ENCODE peak calls at places on chromosomes 4 and X, in ten cellular contexts. M is NB4; E is AG09309; Z is upper lobe of left lung; W is GM06990; V is AG04450; J is CD8-positive, alpha-beta T cell; N is OCI-LY7; I is tibial nerve; S is fibroblast of pulmonary artery. P is an unnamed sample.

GRCh38 chrX:45267007-45267406 is 66.3 kb upstream of the DIPK2B start:
- DNase-seq in M (no peak), E (no peak), Z (no peak), W (no peak), V (no peak), J (no peak), N (no peak), I (no peak), S (no peak), P (no peak)

GRCh38 chr4:39730067-39730466 is 32.1 kb downstream of the UBE2K start:
- DNase-seq in M (peak), E (no peak), Z (no peak), W (no peak), V (no peak), J (no peak), N (no peak), I (no peak), S (no peak), P (peak)

GRCh38 chr4:106746451-106746850 is 289.7 kb downstream of the DKK2 start:
- DNase-seq in M (peak), E (peak), Z (no peak), W (no peak), V (no peak), J (no peak), N (no peak), I (no peak), S (peak), P (peak)

GRCh38 chr4:172698256-172698655 is 470.4 kb upstream of the GALNT7 start:
- DNase-seq in M (no peak), E (no peak), Z (no peak), W (no peak), V (no peak), J (no peak), N (no peak), I (no peak), S (peak), P (no peak)

GRCh38 chrX:149491812-149492211 is 13.3 kb downstream of the IDS start:
- DNase-seq in M (no peak), E (no peak), Z (no peak), W (no peak), V (no peak), J (no peak), N (no peak), I (no peak), S (no peak), P (no peak)

GRCh38 chr4:80610845-80611244 is 275.3 kb downstream of the CFAP299 start:
- DNase-seq in M (peak), E (peak), Z (no peak), W (no peak), V (peak), J (no peak), N (peak), I (no peak), S (peak), P (peak)

GRCh38 chr4:168908093-168908492 is 102.0 kb downstream of the CBR4 start:
- DNase-seq in M (no peak), E (no peak), Z (no peak), W (no peak), V (no peak), J (no peak), N (no peak), I (no peak), S (peak), P (no peak)

GRCh38 chr4:5142726-5143125 is 91.4 kb downstream of the STK32B start:
- DNase-seq in M (peak), E (no peak), Z (no peak), W (no peak), V (peak), J (no peak), N (peak), I (peak), S (peak), P (peak)

GRCh38 chr4:112516076-112516385 is at the start of gene NEUROG2:
- DNase-seq in M (no peak), E (no peak), Z (no peak), W (no peak), V (no peak), J (no peak), N (no peak), I (no peak), S (no peak), P (no peak)

GRCh38 chrX:111270339-111270738 is at the start of gene CAPN6:
- DNase-seq in M (no peak), E (no peak), Z (no peak), W (no peak), V (no peak), J (no peak), N (no peak), I (no peak), S (no peak), P (peak)

GRCh38 chr4:56654238-56654632 is 26.9 kb downstream of the HOPX start:
- DNase-seq in M (no peak), E (no peak), Z (no peak), W (no peak), V (no peak), J (no peak), N (no peak), I (no peak), S (peak), P (no peak)

GRCh38 chrX:134732152-134732551 is 73.9 kb upstream of the PLAC1 start:
- DNase-seq in M (no peak), E (no peak), Z (no peak), W (no peak), V (no peak), J (no peak), N (no peak), I (no peak), S (no peak), P (no peak)

GRCh38 chrX:134734343-134735001 is 76.2 kb upstream of the PLAC1 start:
- DNase-seq in M (no peak), E (peak), Z (no peak), W (no peak), V (peak), J (no peak), N (no peak), I (no peak), S (peak), P (no peak)

GRCh38 chrX:134732676-134733075 is 74.4 kb upstream of the PLAC1 start:
- DNase-seq in M (no peak), E (no peak), Z (no peak), W (no peak), V (no peak), J (no peak), N (no peak), I (no peak), S (peak), P (no peak)

GRCh38 chrX:134735015-134735414 is 76.7 kb upstream of the PLAC1 start:
- DNase-seq in M (no peak), E (no peak), Z (no peak), W (no peak), V (no peak), J (no peak), N (no peak), I (no peak), S (no peak), P (no peak)

GRCh38 chrX:134733595-134733994 is 75.3 kb upstream of the PLAC1 start:
- DNase-seq in M (no peak), E (no peak), Z (no peak), W (no peak), V (no peak), J (no peak), N (no peak), I (no peak), S (no peak), P (no peak)
- H3K4me3 ChIP-seq in M (no peak), E (no peak), Z (no peak), W (no peak), V (no peak), J (no peak), N (no peak), I (no peak), S (no peak), P (no peak)

GRCh38 chrX:110131031-110131430 is 128.1 kb downstream of the TMEM164 start:
- DNase-seq in M (no peak), E (no peak), Z (no peak), W (no peak), V (no peak), J (no peak), N (no peak), I (no peak), S (no peak), P (no peak)

GRCh38 chrX:110119480-110119879 is 116.6 kb downstream of the TMEM164 start:
- DNase-seq in M (no peak), E (no peak), Z (no peak), W (no peak), V (no peak), J (no peak), N (no peak), I (no peak), S (no peak), P (no peak)

GRCh38 chrX:110120025-110120424 is 117.1 kb downstream of the TMEM164 start:
- DNase-seq in M (no peak), E (no peak), Z (no peak), W (no peak), V (no peak), J (no peak), N (no peak), I (no peak), S (no peak), P (no peak)

GRCh38 chrX:110123331-110123782 is 120.4 kb downstream of the TMEM164 start:
- DNase-seq in M (peak), E (no peak), Z (no peak), W (no peak), V (no peak), J (no peak), N (no peak), I (no peak), S (peak), P (no peak)

GRCh38 chrX:110125435-110125834 is 122.5 kb downstream of the TMEM164 start:
- DNase-seq in M (no peak), E (no peak), Z (no peak), W (no peak), V (no peak), J (no peak), N (no peak), I (no peak), S (peak), P (peak)
- TF ChIP-seq CTCF in M (peak), E (peak), Z (no peak), W (no peak), V (peak), J (no peak), N (peak), I (no peak), S (peak), P (peak)

DNA sequence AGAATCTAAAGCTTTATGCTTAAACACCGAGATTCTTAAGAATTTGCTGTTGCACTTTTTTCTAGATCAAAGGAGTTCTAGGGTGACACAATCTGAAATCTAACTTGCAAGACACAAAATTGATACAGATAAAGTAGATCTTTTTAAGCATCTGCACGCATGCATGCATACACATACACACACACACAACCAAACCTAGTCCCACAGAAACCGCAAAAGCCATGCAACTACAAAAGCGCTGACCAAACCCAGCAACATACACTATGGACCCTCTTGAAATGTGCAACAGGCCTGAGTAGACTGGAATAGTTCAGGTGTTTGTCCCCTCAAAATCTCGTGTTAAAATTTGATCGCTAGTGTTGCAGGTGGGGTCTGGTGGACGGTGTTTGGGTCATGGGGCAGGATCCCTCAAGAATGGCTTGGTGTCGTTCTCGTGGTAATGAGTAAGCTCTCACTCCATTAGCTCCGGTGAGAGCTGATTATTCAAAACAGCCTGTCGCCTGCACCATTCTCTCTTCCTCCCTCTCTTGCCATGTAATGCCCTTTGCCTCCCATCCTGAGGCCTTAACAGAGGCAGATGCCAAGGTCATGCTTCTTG is 52.7 kb downstream of the IRF2 start:
- DNase-seq in M (no peak), E (no peak), Z (no peak), W (peak), V (no peak), J (no peak), N (no peak), I (no peak), S (no peak), P (no peak)
- H3K4me3 ChIP-seq in M (no peak), E (no peak), Z (no peak), W (peak), V (no peak), J (no peak), N (peak), I (no peak), S (no peak), P (no peak)

GRCh38 chr4:72473434-72473900 is 95.6 kb downstream of the ADAMTS3 start:
- DNase-seq in M (peak), E (no peak), Z (no peak), W (no peak), V (no peak), J (no peak), N (no peak), I (no peak), S (peak), P (no peak)

GRCh38 chr4:72471816-72472215 is 97.2 kb downstream of the ADAMTS3 start:
- DNase-seq in M (no peak), E (no peak), Z (no peak), W (no peak), V (no peak), J (no peak), N (no peak), I (no peak), S (no peak), P (no peak)

GRCh38 chr4:72467633-72468032 is 101.4 kb downstream of the ADAMTS3 start:
- DNase-seq in M (no peak), E (no peak), Z (no peak), W (no peak), V (no peak), J (no peak), N (no peak), I (no peak), S (no peak), P (peak)

GRCh38 chr4:72463724-72464123 is 105.3 kb downstream of the ADAMTS3 start:
- DNase-seq in M (no peak), E (no peak), Z (no peak), W (no peak), V (no peak), J (no peak), N (no peak), I (no peak), S (no peak), P (no peak)

DNA sequence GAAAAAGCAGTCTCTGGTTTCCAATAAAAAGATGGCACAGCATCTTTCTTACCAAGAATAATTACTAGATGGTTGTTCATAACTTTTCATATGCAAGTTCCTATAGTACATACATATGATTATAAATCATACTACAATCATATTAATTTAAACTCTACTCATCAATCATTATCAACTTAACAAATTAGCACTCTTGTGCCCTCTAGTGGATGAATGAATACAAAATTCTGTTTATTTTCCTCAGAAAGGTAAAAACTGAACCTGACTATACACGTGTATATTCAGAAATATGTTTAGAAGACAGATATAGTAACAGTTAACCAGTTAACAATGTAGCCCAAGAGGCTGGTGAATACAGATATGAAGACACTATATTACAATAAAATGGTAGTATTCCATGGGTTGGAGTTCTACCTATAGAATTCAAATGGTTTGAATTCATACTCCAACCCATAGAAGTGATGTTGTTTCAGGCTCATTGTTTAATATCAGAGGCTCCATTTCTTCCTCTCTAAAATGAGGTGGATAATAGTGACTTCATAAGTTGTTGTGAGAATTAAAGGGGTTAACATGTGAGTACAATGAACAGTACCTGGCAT is 100.0 kb downstream of the ADAMTS3 start:
- DNase-seq in M (peak), E (no peak), Z (no peak), W (no peak), V (no peak), J (no peak), N (peak), I (no peak), S (peak), P (peak)
- TF ChIP-seq CTCF in M (no peak), E (no peak), Z (peak), W (peak), V (peak), J (peak), N (peak), I (peak), S (peak), P (no peak)

DNA sequence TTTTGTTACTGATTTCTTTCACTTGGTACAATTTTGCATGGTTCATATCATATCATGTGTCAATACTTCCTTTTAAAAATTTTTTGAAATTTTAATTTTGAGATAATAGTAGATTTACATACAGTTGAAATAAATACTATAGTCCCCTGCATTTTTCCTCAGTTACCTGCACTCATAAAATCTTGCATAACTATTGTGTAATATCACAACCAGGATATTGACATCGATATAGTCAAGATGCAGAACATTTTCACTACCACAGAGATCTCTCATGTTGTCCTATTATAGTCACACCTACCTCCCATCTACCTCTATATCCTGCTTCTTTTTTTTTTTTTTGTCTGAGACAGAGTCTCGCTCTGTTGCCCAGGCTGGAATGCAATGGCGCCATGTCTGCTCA is 36.7 kb upstream of the MSN start:
- DNase-seq in M (no peak), E (no peak), Z (no peak), W (no peak), V (no peak), J (no peak), N (no peak), I (no peak), S (no peak), P (no peak)
- H3K4me3 ChIP-seq in M (no peak), E (no peak), Z (no peak), W (no peak), V (no peak), J (no peak), N (no peak), I (no peak), S (no peak), P (no peak)

GRCh38 chrX:119784747-119785446 is 6.5 kb downstream of the RPL39 start:
- DNase-seq in M (peak), E (no peak), Z (no peak), W (peak), V (no peak), J (peak), N (peak), I (no peak), S (peak), P (peak)
- TF ChIP-seq CTCF in M (peak), E (peak), Z (peak), W (peak), V (peak), J (peak), N (peak), I (peak), S (peak), P (peak)

DNA sequence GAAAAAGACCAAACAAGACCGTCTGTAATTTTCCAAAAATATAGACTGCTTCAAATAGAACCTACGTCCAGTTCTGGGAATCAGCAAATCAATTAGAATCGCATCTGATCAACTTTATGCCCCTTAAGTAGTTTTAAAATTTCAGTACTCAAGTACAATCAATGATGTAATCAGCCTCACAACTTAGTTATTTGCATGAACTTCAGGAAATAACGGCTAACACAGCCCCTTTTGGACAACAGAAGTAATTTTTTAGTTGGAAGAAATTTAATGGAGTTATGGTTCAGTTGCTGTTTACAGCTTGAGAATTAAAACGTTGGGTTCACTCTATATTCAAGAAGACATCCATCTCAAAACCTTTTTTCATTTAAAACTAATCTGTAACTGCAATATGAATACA is 1.1 kb downstream of the TAPT1 start:
- DNase-seq in M (peak), E (no peak), Z (no peak), W (peak), V (no peak), J (no peak), N (peak), I (no peak), S (peak), P (peak)
- H3K4me3 ChIP-seq in M (peak), E (peak), Z (peak), W (peak), V (peak), J (peak), N (peak), I (peak), S (peak), P (peak)

GRCh38 chr4:124266706-124267105 is 445.8 kb downstream of the ANKRD50 start:
- DNase-seq in M (no peak), E (no peak), Z (no peak), W (no peak), V (no peak), J (no peak), N (no peak), I (no peak), S (no peak), P (no peak)

GRCh38 chr4:124265701-124266100 is 446.8 kb downstream of the ANKRD50 start:
- DNase-seq in M (no peak), E (no peak), Z (no peak), W (no peak), V (no peak), J (no peak), N (no peak), I (no peak), S (peak), P (peak)

GRCh38 chr4:124262211-124263179 is 450.0 kb downstream of the ANKRD50 start:
- DNase-seq in M (peak), E (peak), Z (no peak), W (no peak), V (peak), J (no peak), N (peak), I (peak), S (peak), P (peak)
- TF ChIP-seq CTCF in M (peak), E (peak), Z (peak), W (peak), V (peak), J (peak), N (peak), I (peak), S (peak), P (peak)

GRCh38 chr4:124478518-124478917 is 234.0 kb downstream of the ANKRD50 start:
- DNase-seq in M (no peak), E (no peak), Z (no peak), W (no peak), V (no peak), J (no peak), N (no peak), I (no peak), S (peak), P (no peak)
- H3K4me3 ChIP-seq in M (no peak), E (no peak), Z (no peak), W (no peak), V (no peak), J (no peak), N (no peak), I (no peak), S (no peak), P (no peak)

P was measured in epithelial cell of esophagus.